ENCODE peak calls at places on chromosome 19, in four cellular contexts. B is NCI-H1694 treated with DMSO at 0.1 percent for 48 hours; I is lower lobe of right lung; U is stimulated activated naive CD8-positive, alpha-beta T cell treated with anti-CD3 and anti-CD28 coated beads, Interleukin-15, Interleukin-2, amounts not matched to agents 100 U/mL and 50 U/mL, for 24 hours. A is an unnamed sample.

GRCh38 chr19:33205531-33206260 is 11.6 kb downstream of the LRP3 start:
- DNase-seq in B (no peak), I (no peak), U (no peak), A (no peak)

GRCh38 chr19:45444318-45445041 is 20.8 kb upstream of the ERCC1 start:
- DNase-seq in B (no peak), I (peak), U (peak), A (peak)

GRCh38 chr19:40719414-40719894 is 2.5 kb downstream of the ITPKC start:
- DNase-seq in B (no peak), I (peak), U (no peak), A (no peak)

GRCh38 chr19:33456845-33457220 is 64.8 kb downstream of the PEPD start:
- DNase-seq in B (no peak), I (peak), U (no peak), A (no peak)

GRCh38 chr19:27774337-27774736 is 1438.6 kb downstream of the UQCRFS1 start:
- DNase-seq in B (no peak), I (no peak), U (peak), A (no peak)

GRCh38 chr19:3479177-3479818 is 1.0 kb downstream of the SMIM24 start:
- DNase-seq in B (no peak), I (no peak), U (peak), A (peak)

GRCh38 chr19:54106716-54107115 is 4.1 kb downstream of the NDUFA3 start:
- DNase-seq in B (no peak), I (peak), U (peak), A (no peak)

GRCh38 chr19:55503447-55504251 is 15.4 kb downstream of the SSC5D start:
- DNase-seq in B (peak), I (peak), U (peak), A (peak)

GRCh38 chr19:13459351-13459750 is 46.9 kb downstream of the CACNA1A start:
- DNase-seq in B (no peak), I (no peak), U (no peak), A (no peak)

GRCh38 chr19:57708641-57709354 is at the start of gene ZNF154:
- DNase-seq in B (no peak), I (peak), U (peak), A (peak)

GRCh38 chr19:892243-892996 is 567 bp downstream of the MED16 start:
- DNase-seq in B (no peak), I (no peak), U (peak), A (no peak)